ENCODE peak calls at places on chromosomes 12 and 14, in ten cellular contexts. One of them, this sample, is unnamed.

GRCh38 chr12:52870361-52871290 is 21.8 kb upstream of the KRT78 start:
- DNase-seq in pons: no peak
- DNase-seq in T-helper 2 cell: peak; percentile 69
- DNase-seq in kidney epithelial cell: no peak
- DNase-seq in stimulated activated CD4-positive, alpha-beta T cell treated with anti-CD3 and anti-CD28 coated beads, Interleukin-2, amount 100 ng/mL, for 48 hours: peak; percentile 77
- DNase-seq in cardiac muscle cell: peak; percentile 68
- DNase-seq in WTC11: peak; percentile 90
- DNase-seq in NCI-H1694: peak; percentile 62
- DNase-seq in A549: peak; percentile 83
- DNase-seq in GF-D8: no peak
- DNase-seq in this sample: no peak

GRCh38 chr12:96172981-96173380 is 21.2 kb upstream of the ELK3 start:
- DNase-seq in A549: no peak
- DNase-seq in cardiac muscle cell: no peak
- DNase-seq in WTC11: no peak
- DNase-seq in kidney epithelial cell: no peak
- DNase-seq in pons: no peak
- DNase-seq in GF-D8: no peak
- DNase-seq in stimulated activated CD4-positive, alpha-beta T cell treated with anti-CD3 and anti-CD28 coated beads, Interleukin-2, amount 100 ng/mL, for 48 hours: no peak
- DNase-seq in T-helper 2 cell: no peak
- DNase-seq in NCI-H1694: no peak
- DNase-seq in this sample: no peak

GRCh38 chr12:52519826-52520662 is at the start of gene KRT5:
- DNase-seq in stimulated activated CD4-positive, alpha-beta T cell treated with anti-CD3 and anti-CD28 coated beads, Interleukin-2, amount 100 ng/mL, for 48 hours: no peak
- DNase-seq in GF-D8: no peak
- DNase-seq in cardiac muscle cell: no peak
- DNase-seq in T-helper 2 cell: no peak
- DNase-seq in NCI-H1694: no peak
- DNase-seq in WTC11: no peak
- DNase-seq in A549: no peak
- DNase-seq in kidney epithelial cell: no peak
- DNase-seq in pons: no peak
- DNase-seq in this sample: no peak

GRCh38 chr12:60489071-60489470 is 893.2 kb downstream of the SLC16A7 start:
- DNase-seq in stimulated activated CD4-positive, alpha-beta T cell treated with anti-CD3 and anti-CD28 coated beads, Interleukin-2, amount 100 ng/mL, for 48 hours: no peak
- DNase-seq in NCI-H1694: no peak
- DNase-seq in T-helper 2 cell: no peak
- DNase-seq in WTC11: no peak
- DNase-seq in pons: no peak
- DNase-seq in A549: no peak
- DNase-seq in kidney epithelial cell: no peak
- DNase-seq in cardiac muscle cell: no peak
- DNase-seq in GF-D8: no peak
- DNase-seq in this sample: no peak

GRCh38 chr12:106871477-106871876 is 84.2 kb upstream of the TMEM263 start:
- DNase-seq in kidney epithelial cell: no peak
- DNase-seq in T-helper 2 cell: no peak
- DNase-seq in stimulated activated CD4-positive, alpha-beta T cell treated with anti-CD3 and anti-CD28 coated beads, Interleukin-2, amount 100 ng/mL, for 48 hours: no peak
- DNase-seq in NCI-H1694: no peak
- DNase-seq in A549: peak; percentile 4
- DNase-seq in WTC11: no peak
- DNase-seq in cardiac muscle cell: no peak
- DNase-seq in GF-D8: no peak
- DNase-seq in pons: no peak
- DNase-seq in this sample: no peak

GRCh38 chr12:59431266-59431665 is 164.6 kb upstream of the SLC16A7 start:
- DNase-seq in WTC11: no peak
- DNase-seq in A549: no peak
- DNase-seq in pons: peak; percentile 46
- DNase-seq in NCI-H1694: no peak
- DNase-seq in stimulated activated CD4-positive, alpha-beta T cell treated with anti-CD3 and anti-CD28 coated beads, Interleukin-2, amount 100 ng/mL, for 48 hours: no peak
- DNase-seq in kidney epithelial cell: no peak
- DNase-seq in cardiac muscle cell: no peak
- DNase-seq in T-helper 2 cell: no peak
- DNase-seq in GF-D8: no peak
- DNase-seq in this sample: no peak

GRCh38 chr12:5428332-5429221 is 3.3 kb upstream of the NTF3 start:
- DNase-seq in GF-D8: no peak
- DNase-seq in stimulated activated CD4-positive, alpha-beta T cell treated with anti-CD3 and anti-CD28 coated beads, Interleukin-2, amount 100 ng/mL, for 48 hours: no peak
- DNase-seq in A549: no peak
- DNase-seq in NCI-H1694: peak; percentile 39
- DNase-seq in T-helper 2 cell: no peak
- DNase-seq in cardiac muscle cell: peak; percentile 62
- DNase-seq in WTC11: peak; percentile 52
- DNase-seq in pons: peak; percentile 9
- DNase-seq in kidney epithelial cell: no peak
- DNase-seq in this sample: no peak

GRCh38 chr14:30291216-30291615 is 267.7 kb upstream of the G2E3 start:
- DNase-seq in GF-D8: no peak
- DNase-seq in kidney epithelial cell: peak; percentile 18
- DNase-seq in NCI-H1694: no peak
- DNase-seq in T-helper 2 cell: no peak
- DNase-seq in stimulated activated CD4-positive, alpha-beta T cell treated with anti-CD3 and anti-CD28 coated beads, Interleukin-2, amount 100 ng/mL, for 48 hours: no peak
- DNase-seq in cardiac muscle cell: no peak
- DNase-seq in pons: no peak
- DNase-seq in A549: no peak
- DNase-seq in WTC11: no peak
- DNase-seq in this sample: no peak

GRCh38 chr14:28294834-28295440 is 471.6 kb upstream of the FOXG1 start:
- DNase-seq in GF-D8: peak; percentile 57
- DNase-seq in kidney epithelial cell: no peak
- DNase-seq in A549: peak; percentile 42
- DNase-seq in T-helper 2 cell: no peak
- DNase-seq in NCI-H1694: no peak
- DNase-seq in WTC11: no peak
- DNase-seq in pons: peak; percentile 28
- DNase-seq in stimulated activated CD4-positive, alpha-beta T cell treated with anti-CD3 and anti-CD28 coated beads, Interleukin-2, amount 100 ng/mL, for 48 hours: no peak
- DNase-seq in cardiac muscle cell: peak; percentile 44
- DNase-seq in this sample: no peak

GRCh38 chr12:96132819-96133218 is 61.4 kb upstream of the ELK3 start:
- DNase-seq in T-helper 2 cell: no peak
- DNase-seq in pons: no peak
- DNase-seq in WTC11: no peak
- DNase-seq in GF-D8: no peak
- DNase-seq in stimulated activated CD4-positive, alpha-beta T cell treated with anti-CD3 and anti-CD28 coated beads, Interleukin-2, amount 100 ng/mL, for 48 hours: no peak
- DNase-seq in A549: peak; percentile 26
- DNase-seq in kidney epithelial cell: no peak
- DNase-seq in cardiac muscle cell: no peak
- DNase-seq in NCI-H1694: peak; percentile 31
- DNase-seq in this sample: no peak

GRCh38 chr14:66379116-66379515 is 107.1 kb upstream of the CCDC196 start:
- DNase-seq in kidney epithelial cell: no peak
- DNase-seq in T-helper 2 cell: no peak
- DNase-seq in WTC11: no peak
- DNase-seq in stimulated activated CD4-positive, alpha-beta T cell treated with anti-CD3 and anti-CD28 coated beads, Interleukin-2, amount 100 ng/mL, for 48 hours: no peak
- DNase-seq in cardiac muscle cell: no peak
- DNase-seq in pons: no peak
- DNase-seq in NCI-H1694: no peak
- DNase-seq in GF-D8: no peak
- DNase-seq in A549: no peak
- DNase-seq in this sample: no peak

GRCh38 chr14:95683793-95684192 is 2.4 kb upstream of the TCL1B start:
- DNase-seq in cardiac muscle cell: no peak
- DNase-seq in pons: no peak
- DNase-seq in kidney epithelial cell: no peak
- DNase-seq in WTC11: peak; percentile 75
- DNase-seq in A549: peak; percentile 34
- DNase-seq in T-helper 2 cell: no peak
- DNase-seq in NCI-H1694: no peak
- DNase-seq in stimulated activated CD4-positive, alpha-beta T cell treated with anti-CD3 and anti-CD28 coated beads, Interleukin-2, amount 100 ng/mL, for 48 hours: peak; percentile 9
- DNase-seq in GF-D8: no peak
- DNase-seq in this sample: no peak

GRCh38 chr12:107519906-107520859 is 165.4 kb upstream of the PWP1 start:
- DNase-seq in kidney epithelial cell: no peak
- DNase-seq in A549: no peak
- DNase-seq in WTC11: no peak
- DNase-seq in NCI-H1694: no peak
- DNase-seq in stimulated activated CD4-positive, alpha-beta T cell treated with anti-CD3 and anti-CD28 coated beads, Interleukin-2, amount 100 ng/mL, for 48 hours: no peak
- DNase-seq in cardiac muscle cell: no peak
- DNase-seq in pons: no peak
- DNase-seq in GF-D8: no peak
- DNase-seq in T-helper 2 cell: no peak
- DNase-seq in this sample: no peak

GRCh38 chr14:33475623-33476022 is 475.3 kb downstream of the EGLN3 start:
- DNase-seq in GF-D8: no peak
- DNase-seq in WTC11: peak; percentile 75
- DNase-seq in pons: peak; percentile 90
- DNase-seq in stimulated activated CD4-positive, alpha-beta T cell treated with anti-CD3 and anti-CD28 coated beads, Interleukin-2, amount 100 ng/mL, for 48 hours: peak; percentile 3
- DNase-seq in T-helper 2 cell: no peak
- DNase-seq in A549: peak; percentile 27
- DNase-seq in kidney epithelial cell: peak; percentile 14
- DNase-seq in cardiac muscle cell: peak; percentile 70
- DNase-seq in NCI-H1694: peak; percentile 49
- DNase-seq in this sample: no peak

GRCh38 chr12:63944586-63945228 is 100.2 kb downstream of the SRGAP1 start:
- DNase-seq in T-helper 2 cell: no peak
- DNase-seq in WTC11: no peak
- DNase-seq in NCI-H1694: no peak
- DNase-seq in GF-D8: no peak
- DNase-seq in stimulated activated CD4-positive, alpha-beta T cell treated with anti-CD3 and anti-CD28 coated beads, Interleukin-2, amount 100 ng/mL, for 48 hours: no peak
- DNase-seq in A549: no peak
- DNase-seq in cardiac muscle cell: no peak
- DNase-seq in pons: peak; percentile 62
- DNase-seq in kidney epithelial cell: no peak
- DNase-seq in this sample: no peak

GRCh38 chr14:103541944-103542544 is 13.0 kb downstream of the TRMT61A start:
- DNase-seq in WTC11: no peak
- DNase-seq in T-helper 2 cell: no peak
- DNase-seq in stimulated activated CD4-positive, alpha-beta T cell treated with anti-CD3 and anti-CD28 coated beads, Interleukin-2, amount 100 ng/mL, for 48 hours: no peak
- DNase-seq in A549: no peak
- DNase-seq in GF-D8: no peak
- DNase-seq in kidney epithelial cell: no peak
- DNase-seq in cardiac muscle cell: no peak
- DNase-seq in pons: no peak
- DNase-seq in NCI-H1694: no peak
- DNase-seq in this sample: no peak

GRCh38 chr14:106506901-106507305 is 980.5 kb downstream of the TMEM121 start:
- DNase-seq in kidney epithelial cell: no peak
- DNase-seq in cardiac muscle cell: no peak
- DNase-seq in NCI-H1694: no peak
- DNase-seq in T-helper 2 cell: no peak
- DNase-seq in stimulated activated CD4-positive, alpha-beta T cell treated with anti-CD3 and anti-CD28 coated beads, Interleukin-2, amount 100 ng/mL, for 48 hours: no peak
- DNase-seq in GF-D8: no peak
- DNase-seq in A549: no peak
- DNase-seq in pons: no peak
- DNase-seq in WTC11: no peak
- DNase-seq in this sample: no peak

GRCh38 chr14:52259452-52259851 is 8.0 kb upstream of the PTGDR start:
- DNase-seq in pons: no peak
- DNase-seq in kidney epithelial cell: no peak
- DNase-seq in NCI-H1694: no peak
- DNase-seq in WTC11: no peak
- DNase-seq in A549: no peak
- DNase-seq in stimulated activated CD4-positive, alpha-beta T cell treated with anti-CD3 and anti-CD28 coated beads, Interleukin-2, amount 100 ng/mL, for 48 hours: no peak
- DNase-seq in cardiac muscle cell: no peak
- DNase-seq in GF-D8: no peak
- DNase-seq in T-helper 2 cell: no peak
- DNase-seq in this sample: no peak

GRCh38 chr12:55652352-55652751 is 15.7 kb downstream of the OR10P1 start:
- DNase-seq in stimulated activated CD4-positive, alpha-beta T cell treated with anti-CD3 and anti-CD28 coated beads, Interleukin-2, amount 100 ng/mL, for 48 hours: no peak
- DNase-seq in T-helper 2 cell: no peak
- DNase-seq in kidney epithelial cell: no peak
- DNase-seq in pons: no peak
- DNase-seq in WTC11: no peak
- DNase-seq in A549: no peak
- DNase-seq in cardiac muscle cell: no peak
- DNase-seq in NCI-H1694: no peak
- DNase-seq in GF-D8: no peak
- DNase-seq in this sample: no peak

GRCh38 chr12:124998705-124999104 is 5.3 kb downstream of the BRI3BP start:
- DNase-seq in cardiac muscle cell: no peak
- DNase-seq in pons: no peak
- DNase-seq in A549: no peak
- DNase-seq in GF-D8: no peak
- DNase-seq in kidney epithelial cell: no peak
- DNase-seq in NCI-H1694: no peak
- DNase-seq in WTC11: no peak
- DNase-seq in stimulated activated CD4-positive, alpha-beta T cell treated with anti-CD3 and anti-CD28 coated beads, Interleukin-2, amount 100 ng/mL, for 48 hours: no peak
- DNase-seq in T-helper 2 cell: no peak
- DNase-seq in this sample: no peak

GRCh38 chr12:51868821-51869489 is 18.9 kb upstream of the ANKRD33 start:
- DNase-seq in pons: no peak
- DNase-seq in A549: no peak
- DNase-seq in kidney epithelial cell: no peak
- DNase-seq in GF-D8: no peak
- DNase-seq in stimulated activated CD4-positive, alpha-beta T cell treated with anti-CD3 and anti-CD28 coated beads, Interleukin-2, amount 100 ng/mL, for 48 hours: no peak
- DNase-seq in T-helper 2 cell: no peak
- DNase-seq in NCI-H1694: no peak
- DNase-seq in WTC11: peak; percentile 58
- DNase-seq in cardiac muscle cell: no peak
- DNase-seq in this sample: peak; percentile 89

GRCh38 chr12:53098354-53098981 is 1.0 kb downstream of the IGFBP6 start:
- DNase-seq in GF-D8: no peak
- DNase-seq in kidney epithelial cell: no peak
- DNase-seq in pons: no peak
- DNase-seq in WTC11: no peak
- DNase-seq in NCI-H1694: no peak
- DNase-seq in cardiac muscle cell: no peak
- DNase-seq in T-helper 2 cell: no peak
- DNase-seq in stimulated activated CD4-positive, alpha-beta T cell treated with anti-CD3 and anti-CD28 coated beads, Interleukin-2, amount 100 ng/mL, for 48 hours: no peak
- DNase-seq in A549: peak; percentile 74
- DNase-seq in this sample: peak; percentile 84

GRCh38 chr12:91467686-91468085 is 285.1 kb upstream of the DCN start:
- DNase-seq in stimulated activated CD4-positive, alpha-beta T cell treated with anti-CD3 and anti-CD28 coated beads, Interleukin-2, amount 100 ng/mL, for 48 hours: no peak
- DNase-seq in T-helper 2 cell: no peak
- DNase-seq in GF-D8: no peak
- DNase-seq in kidney epithelial cell: no peak
- DNase-seq in A549: no peak
- DNase-seq in NCI-H1694: no peak
- DNase-seq in pons: no peak
- DNase-seq in WTC11: no peak
- DNase-seq in cardiac muscle cell: no peak
- DNase-seq in this sample: no peak

GRCh38 chr12:113625499-113625898 is 153.8 kb upstream of the LHX5 start:
- DNase-seq in WTC11: no peak
- DNase-seq in stimulated activated CD4-positive, alpha-beta T cell treated with anti-CD3 and anti-CD28 coated beads, Interleukin-2, amount 100 ng/mL, for 48 hours: no peak
- DNase-seq in pons: no peak
- DNase-seq in cardiac muscle cell: no peak
- DNase-seq in GF-D8: no peak
- DNase-seq in kidney epithelial cell: no peak
- DNase-seq in A549: no peak
- DNase-seq in T-helper 2 cell: no peak
- DNase-seq in NCI-H1694: no peak
- DNase-seq in this sample: no peak

GRCh38 chr12:94312388-94312787 is 147.3 kb downstream of the CEP83 start:
- DNase-seq in stimulated activated CD4-positive, alpha-beta T cell treated with anti-CD3 and anti-CD28 coated beads, Interleukin-2, amount 100 ng/mL, for 48 hours: no peak
- DNase-seq in NCI-H1694: no peak
- DNase-seq in T-helper 2 cell: no peak
- DNase-seq in GF-D8: no peak
- DNase-seq in pons: no peak
- DNase-seq in cardiac muscle cell: no peak
- DNase-seq in A549: no peak
- DNase-seq in WTC11: no peak
- DNase-seq in kidney epithelial cell: no peak
- DNase-seq in this sample: no peak

GRCh38 chr14:68397371-68397779 is 395.5 kb downstream of the ZFP36L1 start:
- DNase-seq in kidney epithelial cell: no peak
- DNase-seq in NCI-H1694: no peak
- DNase-seq in WTC11: no peak
- DNase-seq in A549: no peak
- DNase-seq in cardiac muscle cell: no peak
- DNase-seq in pons: peak; percentile 81
- DNase-seq in GF-D8: peak; percentile 65
- DNase-seq in stimulated activated CD4-positive, alpha-beta T cell treated with anti-CD3 and anti-CD28 coated beads, Interleukin-2, amount 100 ng/mL, for 48 hours: no peak
- DNase-seq in T-helper 2 cell: no peak
- DNase-seq in this sample: no peak

GRCh38 chr14:32938719-32939253 is at the start of gene NPAS3:
- DNase-seq in NCI-H1694: no peak
- DNase-seq in WTC11: no peak
- DNase-seq in kidney epithelial cell: no peak
- DNase-seq in cardiac muscle cell: peak; percentile 68
- DNase-seq in T-helper 2 cell: no peak
- DNase-seq in GF-D8: no peak
- DNase-seq in A549: no peak
- DNase-seq in pons: no peak
- DNase-seq in stimulated activated CD4-positive, alpha-beta T cell treated with anti-CD3 and anti-CD28 coated beads, Interleukin-2, amount 100 ng/mL, for 48 hours: no peak
- DNase-seq in this sample: no peak